ENCODE peak calls at places on chromosomes 12 and 14, in nine cellular contexts. F, W, V, G, L, R, D, B and K are unnamed samples. For H3K9me3 and H3K4me1, the result is how much of the 10 kb centered on the place peaks cover.

GRCh38 chr12:81450920-81451739 is 308.0 kb downstream of the PPFIA2 start:
- DNase-seq in D (no peak), L (no peak), G (peak), V (no peak), R (no peak), F (peak), W (peak), B (no peak), K (no peak)

GRCh38 chr12:130742716-130743115 is 26.6 kb upstream of the RIMBP2 start:
- DNase-seq in D (no peak), V (no peak), G (no peak), F (no peak), R (no peak), B (no peak), W (no peak), L (no peak), K (no peak)

GRCh38 chr12:120356567-120357030 is 12.4 kb downstream of the MSI1 start:
- DNase-seq in L (peak), W (peak), B (peak), F (peak), R (peak), V (peak), D (peak), G (peak), K (peak)

GRCh38 chr12:108457006-108457733 is 57.9 kb upstream of the FICD start:
- DNase-seq in B (peak), L (no peak), F (peak), R (no peak), G (peak), W (peak), V (no peak), D (no peak), K (no peak)

GRCh38 chr12:57454566-57455373 is at the start of gene INHBE:
- DNase-seq in R (no peak), G (peak), W (peak), F (no peak), D (no peak), B (no peak), V (no peak), L (peak), K (no peak)

GRCh38 chr12:14716848-14717444 is 20.5 kb upstream of the GUCY2C start:
- DNase-seq in V (peak), R (peak), B (peak), D (no peak), L (no peak), F (peak), W (peak), G (peak), K (no peak)

GRCh38 chr12:68785823-68786222 is 22.2 kb upstream of the MDM2 start:
- DNase-seq in L (no peak), W (no peak), G (no peak), R (no peak), F (no peak), V (no peak), D (no peak), B (no peak), K (no peak)

GRCh38 chr12:5078423-5078822 is 34.7 kb downstream of the KCNA5 start:
- DNase-seq in G (peak), W (peak), B (no peak), D (no peak), F (no peak), V (no peak), R (no peak), L (peak), K (no peak)

GRCh38 chr12:132954471-132955048 is 1.5 kb downstream of the ZNF605 start:
- DNase-seq in B (no peak), W (peak), D (no peak), F (peak), G (no peak), V (no peak), L (no peak), R (no peak), K (no peak)

GRCh38 chr12:50765325-50765911 is 1.5 kb downstream of the ATF1 start:
- DNase-seq in V (peak), G (peak), F (peak), B (peak), L (no peak), R (peak), D (no peak), W (peak), K (no peak)

GRCh38 chr14:70897475-70897874 is 9.8 kb upstream of the PCNX1 start:
- DNase-seq in L (no peak), V (no peak), B (no peak), W (peak), R (no peak), D (no peak), G (no peak), F (no peak), K (no peak)

GRCh38 chr14:101191882-101192660 is 288.5 kb upstream of the RTL1 start:
- DNase-seq in R (peak), W (no peak), G (no peak), F (no peak), L (no peak), V (no peak), D (no peak), B (no peak), K (no peak)

GRCh38 chr14:45838597-45838996 is 585.6 kb upstream of the MIS18BP1 start:
- DNase-seq in F (no peak), V (no peak), B (no peak), R (no peak), D (no peak), L (no peak), G (no peak), W (no peak), K (no peak)

GRCh38 chr14:37792124-37792523 is 196.7 kb downstream of the TTC6 start:
- DNase-seq in R (no peak), F (no peak), D (no peak), L (no peak), G (no peak), V (no peak), B (no peak), W (no peak), K (no peak)

GRCh38 chr12:3091030-3091304 is 13.8 kb downstream of the TSPAN9 start:
- DNase-seq in F (no peak), R (no peak), L (no peak), W (no peak), G (no peak), V (no peak), B (no peak), D (no peak), K (no peak)

GRCh38 chr12:5549011-5549410 is 117.1 kb downstream of the NTF3 start:
- DNase-seq in R (no peak), B (no peak), G (no peak), L (no peak), V (no peak), W (no peak), D (no peak), F (no peak), K (no peak)

GRCh38 chr12:70319632-70320031 is 46.5 kb upstream of the KCNMB4 start:
- DNase-seq in G (no peak), B (no peak), R (no peak), L (no peak), F (no peak), D (no peak), V (no peak), W (no peak), K (no peak)

GRCh38 chr12:121513464-121514183 is 67.2 kb downstream of the KDM2B start:
- DNase-seq in W (no peak), L (no peak), F (peak), V (peak), R (peak), D (no peak), G (peak), B (no peak), K (peak)

GRCh38 chr14:73942180-73942579 is 7.7 kb downstream of the FAM161B start:
- DNase-seq in G (no peak), D (no peak), V (no peak), F (no peak), W (no peak), L (no peak), B (no peak), R (no peak), K (no peak)

GRCh38 chr14:53390008-53390407 is 236.9 kb upstream of the DDHD1 start:
- DNase-seq in V (no peak), G (no peak), F (no peak), D (no peak), L (no peak), R (no peak), W (no peak), B (no peak), K (no peak)

GRCh38 chr12:114981036-114981435 is 297.1 kb upstream of the TBX3 start:
- DNase-seq in D (no peak), L (no peak), B (no peak), V (no peak), W (no peak), G (no peak), F (no peak), R (no peak), K (no peak)

GRCh38 chr14:77804592-77804991 is 4.7 kb downstream of the ADCK1 start:
- DNase-seq in F (peak), R (no peak), L (peak), B (no peak), G (no peak), W (no peak), V (no peak), D (no peak), K (no peak)

GRCh38 chr14:42192659-42193425 is 586.2 kb downstream of the LRFN5 start:
- DNase-seq in L (no peak), V (no peak), G (no peak), F (peak), R (no peak), W (peak), B (no peak), D (no peak), K (no peak)

GRCh38 chr12:105911966-105912365 is 226.8 kb downstream of the NUAK1 start:
- DNase-seq in L (no peak), V (no peak), F (no peak), D (no peak), R (no peak), B (no peak), G (no peak), W (no peak), K (no peak)

GRCh38 chr14:51576899-51577298 is 74.8 kb upstream of the FRMD6 start:
- DNase-seq in F (no peak), V (no peak), W (peak), D (no peak), B (no peak), L (no peak), G (no peak), R (no peak), K (no peak)

GRCh38 chr12:72277415-72277814 is 5.2 kb downstream of the TRHDE start:
- DNase-seq in F (no peak), V (no peak), D (no peak), L (no peak), B (no peak), W (peak), R (no peak), G (peak), K (no peak)

GRCh38 chr12:110696283-110696682 is 7.4 kb upstream of the HVCN1 start:
- DNase-seq in V (no peak), L (no peak), F (no peak), B (no peak), G (no peak), W (no peak), D (no peak), R (no peak), K (no peak)

GRCh38 chr12:110704231-110704630 is 15.3 kb upstream of the HVCN1 start:
- DNase-seq in D (no peak), W (no peak), R (no peak), F (no peak), L (no peak), B (no peak), V (no peak), G (no peak), K (no peak)

GRCh38 chr12:110702081-110702480 is 13.2 kb upstream of the HVCN1 start:
- DNase-seq in R (no peak), V (no peak), L (no peak), D (no peak), F (no peak), B (no peak), G (no peak), W (no peak), K (no peak)

GRCh38 chr12:110698171-110698902 is 9.4 kb upstream of the HVCN1 start:
- DNase-seq in L (peak), F (peak), G (peak), W (peak), D (no peak), R (peak), V (peak), B (peak), K (peak)

DNA sequence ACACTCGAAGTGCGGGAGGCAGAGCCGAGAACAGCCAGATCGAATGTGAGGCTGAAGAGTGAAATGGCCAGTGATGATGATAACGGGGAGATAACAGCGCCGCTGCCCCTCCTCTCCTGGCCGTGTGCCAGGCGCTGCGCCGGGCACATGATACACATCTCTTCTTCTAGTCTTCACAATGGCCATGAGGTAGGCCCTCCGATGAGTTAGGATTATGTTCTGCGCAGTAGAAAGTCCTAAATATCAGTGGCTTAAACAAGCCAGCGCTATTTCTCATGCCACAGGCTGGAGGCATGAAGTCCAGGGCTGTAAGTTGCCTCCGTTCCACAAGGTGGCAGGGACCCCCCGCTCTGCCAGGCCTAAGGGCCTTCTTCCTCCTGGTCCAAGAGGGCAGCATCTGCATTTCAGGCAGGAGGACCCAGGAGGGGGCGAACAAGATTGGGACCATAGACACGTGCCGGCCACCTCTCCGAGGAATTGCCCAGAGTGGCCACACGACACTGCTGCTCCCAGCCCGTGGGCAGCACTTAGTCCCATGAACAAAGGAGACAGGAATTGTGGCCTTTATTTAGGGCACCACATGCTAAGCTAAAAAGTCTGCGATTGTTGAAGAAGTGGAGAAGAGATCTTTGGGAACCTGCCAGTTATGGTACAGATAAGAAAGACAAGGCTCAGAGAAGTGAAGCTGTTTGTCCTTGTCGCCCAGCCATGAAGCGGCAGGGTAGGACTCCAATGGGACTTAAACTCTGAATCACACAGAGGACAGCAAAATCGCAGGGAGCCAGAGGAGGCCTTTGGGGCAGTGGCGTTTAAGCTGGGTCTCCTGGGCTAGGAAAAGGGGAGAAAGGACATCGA is 10.9 kb upstream of the HVCN1 start:
- DNase-seq in D (no peak), V (no peak), G (no peak), F (no peak), W (no peak), B (no peak), R (no peak), L (no peak), K (no peak)
- H3K4me3 ChIP-seq in D (no peak), V (no peak), G (no peak), F (no peak), W (no peak), B (no peak), R (no peak), L (no peak), K (no peak)

GRCh38 chr14:19729763-19730162 is 13.6 kb upstream of the OR4Q3 start:
- DNase-seq in B (no peak), L (no peak), V (no peak), D (peak), R (no peak), G (no peak), F (no peak), W (no peak), K (no peak)

GRCh38 chr14:19729359-19729758 is 14.0 kb upstream of the OR4Q3 start:
- DNase-seq in W (no peak), D (no peak), R (no peak), G (no peak), B (no peak), L (no peak), V (no peak), F (no peak), K (no peak)
- H3K9me3 ChIP-seq in W (under half), D (under half), R (under half), G (under half), B (under half), L (under half), V (under half), F (under half), K (under half)

GRCh38 chr14:103108749-103109207 is 14.3 kb downstream of the EXOC3L4 start:
- DNase-seq in W (peak), G (no peak), B (no peak), D (no peak), F (no peak), V (no peak), R (no peak), L (no peak), K (no peak)
- H3K4me1 ChIP-seq in W (under half), G (half or more), B (under half), D (under half), F (half or more), V (half or more), R (half or more), L (under half), K (under half)

GRCh38 chr12:30794591-30795409 is 40.0 kb upstream of the CAPRIN2 start:
- DNase-seq in B (no peak), R (no peak), W (peak), V (no peak), G (peak), L (no peak), D (peak), F (peak), K (no peak)
- H3K4me3 ChIP-seq in B (peak), R (peak), W (no peak), V (peak), G (no peak), L (peak), D (no peak), F (peak), K (peak)

GRCh38 chr12:126156806-126157574 is 1091.8 kb downstream of the AACS start:
- DNase-seq in B (no peak), F (no peak), G (peak), V (no peak), W (no peak), L (no peak), D (no peak), R (no peak), K (no peak)

GRCh38 chr12:126160912-126161311 is 1095.7 kb downstream of the AACS start:
- DNase-seq in F (no peak), L (no peak), W (no peak), D (no peak), V (no peak), G (no peak), R (no peak), B (no peak), K (no peak)

GRCh38 chr12:126163984-126164383 is 1098.7 kb downstream of the AACS start:
- DNase-seq in V (no peak), L (no peak), F (no peak), D (no peak), G (peak), R (peak), B (no peak), W (no peak), K (no peak)

GRCh38 chr12:126157575-126157966 is 1092.3 kb downstream of the AACS start:
- DNase-seq in F (no peak), V (no peak), D (no peak), B (no peak), W (no peak), G (peak), L (no peak), R (no peak), K (no peak)

DNA sequence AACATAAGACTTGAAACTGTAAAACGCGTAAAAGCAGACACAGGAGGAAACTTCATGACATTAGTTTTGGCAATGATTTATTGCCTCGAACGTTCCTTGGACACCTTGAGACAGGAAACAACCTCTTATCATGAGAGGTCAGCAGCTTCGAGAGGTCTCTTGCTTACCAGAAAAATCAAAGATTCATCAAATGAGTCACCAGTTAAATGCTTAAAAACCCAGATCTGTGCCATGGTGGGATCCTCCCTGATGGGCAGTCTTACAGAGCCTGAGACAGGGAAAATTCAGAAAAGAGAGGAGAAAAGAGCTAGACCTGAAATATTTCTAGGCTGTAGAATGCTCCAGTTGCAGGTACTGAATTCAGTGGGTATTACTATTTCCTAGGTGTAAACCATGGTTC is 1093.9 kb downstream of the AACS start:
- DNase-seq in R (no peak), B (no peak), G (no peak), L (no peak), F (no peak), W (no peak), V (no peak), D (no peak), K (no peak)
- H3K9me3 ChIP-seq in R (under half), B (under half), G (under half), L (under half), F (under half), W (under half), V (under half), D (under half), K (under half)